ENCODE peak calls at places on chromosomes 2 and 18, in nine cellular contexts. T, C, H, J, Y, Q, D, A and R are unnamed samples.

GRCh38 chr18:80154293-80154692 is 45.2 kb downstream of the ADNP2 start:
- DNase-seq in D (no peak), J (no peak), Q (no peak), T (peak), C (peak), Y (peak), H (peak), A (peak), R (peak)

GRCh38 chr2:100886054-100886453 is 66.1 kb downstream of the NPAS2 start:
- DNase-seq in C (no peak), Y (no peak), H (no peak), D (no peak), Q (no peak), A (no peak), J (no peak), T (no peak), R (no peak)

GRCh38 chr2:146954544-146954943 is 890.3 kb upstream of the ACVR2A start:
- DNase-seq in D (no peak), T (no peak), H (no peak), A (no peak), J (no peak), C (no peak), Y (no peak), Q (no peak), R (no peak)

GRCh38 chr18:68985172-68985820 is 187.4 kb downstream of the CCDC102B start:
- DNase-seq in H (no peak), T (no peak), Y (no peak), Q (no peak), C (no peak), J (no peak), A (no peak), D (no peak), R (no peak)

GRCh38 chr2:96161785-96162367 is 16.6 kb upstream of the DUSP2 start:
- DNase-seq in A (no peak), Y (peak), Q (no peak), C (no peak), T (no peak), D (no peak), J (no peak), H (no peak), R (no peak)

GRCh38 chr18:62974388-62974787 is 259.0 kb downstream of the PHLPP1 start:
- DNase-seq in H (no peak), J (no peak), A (no peak), Q (no peak), D (no peak), T (no peak), C (no peak), Y (no peak), R (no peak)

GRCh38 chr2:222892321-222892720 is 31.5 kb downstream of the ACSL3 start:
- DNase-seq in Y (peak), A (no peak), Q (no peak), D (no peak), J (no peak), T (no peak), C (peak), H (peak), R (no peak)

GRCh38 chr18:34212511-34212910 is 12.2 kb downstream of the NOL4 start:
- DNase-seq in H (no peak), Y (no peak), J (no peak), Q (no peak), D (no peak), C (no peak), T (no peak), A (no peak), R (no peak)

GRCh38 chr18:38750786-38751185 is 1185.2 kb upstream of the CELF4 start:
- DNase-seq in T (no peak), J (no peak), Y (no peak), C (peak), D (no peak), Q (no peak), A (no peak), H (no peak), R (no peak)

GRCh38 chr2:95316466-95317122 is 19.4 kb downstream of the KCNIP3 start:
- DNase-seq in Y (peak), C (no peak), H (peak), D (no peak), Q (no peak), T (no peak), A (no peak), J (no peak), R (no peak)

GRCh38 chr2:135817466-135817865 is 19.5 kb downstream of the LCT start:
- DNase-seq in D (no peak), Y (no peak), H (no peak), Q (no peak), A (no peak), T (no peak), C (no peak), J (no peak), R (no peak)

GRCh38 chr2:226181909-226182308 is 617.7 kb downstream of the IRS1 start:
- DNase-seq in D (no peak), J (no peak), C (no peak), Q (no peak), Y (no peak), H (no peak), T (no peak), A (no peak), R (no peak)

GRCh38 chr18:32902566-32903330 is 129.9 kb upstream of the KLHL14 start:
- DNase-seq in A (no peak), D (no peak), H (no peak), Y (no peak), Q (no peak), C (no peak), T (no peak), J (no peak), R (no peak)

GRCh38 chr2:156331572-156332451 is 709 bp downstream of the NR4A2 start:
- DNase-seq in A (peak), H (peak), J (peak), C (peak), D (peak), Y (peak), Q (peak), T (no peak), R (peak)

GRCh38 chr18:13726972-13727331 is 479 bp downstream of the RNMT start:
- DNase-seq in J (peak), T (peak), A (peak), H (peak), C (peak), Y (peak), Q (peak), D (peak), R (peak)

GRCh38 chr2:124875627-124876244 is 850.6 kb downstream of the CNTNAP5 start:
- DNase-seq in H (no peak), A (no peak), D (no peak), T (no peak), Q (no peak), J (no peak), Y (no peak), C (peak), R (peak)

DNA sequence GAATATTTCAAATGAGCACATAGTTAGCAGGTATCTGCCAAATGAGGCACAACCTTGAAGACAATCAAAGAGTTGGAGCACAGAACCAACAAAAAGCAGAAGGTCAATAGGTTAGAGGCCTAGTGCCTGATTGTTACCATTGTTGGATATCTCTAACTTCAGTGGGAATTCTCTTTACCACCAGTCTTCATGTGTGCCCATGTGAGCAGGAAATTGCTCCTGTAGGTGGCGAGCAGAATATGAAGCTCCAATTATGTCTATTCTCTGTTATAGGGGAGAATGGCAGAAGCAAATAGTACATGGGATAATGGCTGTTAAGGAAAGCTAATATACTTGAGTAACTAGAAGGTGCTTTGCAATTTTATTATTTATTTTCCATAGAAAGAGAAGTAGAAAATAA is 14.9 kb upstream of the ZNF385B start:
- DNase-seq in Y (no peak), C (no peak), A (no peak), T (no peak), Q (no peak), D (no peak), J (no peak), H (no peak), R (no peak)
- TF ChIP-seq CTCF in Y (peak), C (peak), A (no peak), T (no peak), Q (no peak), D (no peak), J (no peak), H (no peak), R (no peak)

DNA sequence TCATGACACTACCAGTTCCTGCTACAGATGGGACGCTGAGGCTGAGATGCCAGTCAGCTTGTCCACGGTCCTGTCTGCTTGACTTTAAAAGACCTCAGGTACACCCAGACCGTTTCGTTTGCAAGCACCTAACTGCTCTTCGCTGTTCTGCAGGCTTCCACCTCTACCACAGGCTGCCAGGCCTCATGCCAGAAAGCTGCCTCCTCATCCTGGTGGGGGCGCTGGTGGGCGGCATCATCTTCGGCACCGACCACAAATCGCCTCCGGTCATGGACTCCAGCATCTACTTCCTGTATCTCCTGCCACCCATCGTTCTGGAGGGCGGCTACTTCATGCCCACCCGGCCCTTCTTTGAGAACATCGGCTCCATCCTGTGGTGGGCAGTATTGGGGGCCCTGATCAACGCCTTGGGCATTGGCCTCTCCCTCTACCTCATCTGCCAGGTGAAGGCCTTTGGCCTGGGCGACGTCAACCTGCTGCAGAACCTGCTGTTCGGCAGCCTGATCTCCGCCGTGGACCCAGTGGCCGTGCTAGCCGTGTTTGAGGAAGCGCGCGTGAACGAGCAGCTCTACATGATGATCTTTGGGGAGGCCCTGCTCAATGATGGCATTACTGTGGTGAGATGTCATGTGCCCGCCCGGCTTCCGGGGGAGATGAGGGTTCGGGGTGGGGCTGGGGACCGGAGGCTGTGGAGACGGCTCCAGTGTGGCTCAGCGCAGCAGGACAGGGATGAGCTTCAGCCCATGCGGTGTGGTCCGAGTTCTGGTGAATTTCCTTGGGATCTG is 5.9 kb downstream of the SLC9A4 start:
- DNase-seq in H (no peak), C (no peak), D (no peak), Q (no peak), J (no peak), Y (no peak), T (peak), A (no peak), R (no peak)
- TF ChIP-seq CTCF in H (no peak), C (no peak), D (no peak), Q (no peak), J (no peak), Y (no peak), T (no peak), A (no peak), R (no peak)

DNA sequence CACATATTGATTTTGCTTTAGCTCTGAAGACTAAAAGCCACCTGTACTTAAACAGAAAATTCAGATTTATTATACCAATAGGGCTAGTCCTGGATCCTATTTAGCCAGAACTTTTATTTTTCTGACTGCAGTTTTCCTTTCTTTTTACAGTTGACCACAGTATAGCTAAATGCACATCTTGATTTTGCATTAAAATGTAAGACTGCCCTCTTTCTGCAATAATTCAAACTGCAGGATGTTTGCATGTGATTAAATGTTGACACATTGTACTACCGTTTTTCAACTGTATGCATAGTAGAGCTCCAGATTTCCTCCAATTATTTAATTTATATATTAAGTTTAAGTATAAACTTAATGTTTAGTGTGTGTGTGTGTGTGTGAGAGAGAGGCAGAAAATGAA is 1262.9 kb downstream of the SUCLG1 start:
- DNase-seq in D (no peak), Q (no peak), Y (peak), A (no peak), H (peak), J (no peak), C (peak), T (no peak), R (no peak)
- TF ChIP-seq CTCF in D (peak), Q (no peak), Y (peak), A (no peak), H (peak), J (peak), C (peak), T (no peak), R (peak)

DNA sequence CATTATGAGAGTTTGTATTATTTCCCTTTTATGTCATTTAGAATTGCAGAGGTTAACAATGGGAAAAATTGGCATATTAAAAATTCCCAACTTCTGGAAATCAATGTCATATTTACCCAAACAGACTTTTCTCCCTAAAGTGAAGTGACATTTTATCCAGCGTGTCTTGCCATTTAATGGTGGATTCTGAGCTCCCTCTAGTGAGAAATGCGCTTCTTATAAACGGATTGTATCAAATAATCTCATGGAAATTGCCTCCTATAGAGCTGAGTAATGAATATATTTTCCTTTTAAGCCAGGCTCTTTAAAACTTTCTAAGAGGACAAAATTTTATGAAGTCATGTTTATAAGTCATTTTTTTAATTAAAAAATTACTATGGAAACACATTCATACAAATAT is 5.7 kb upstream of the GCFC2 start:
- DNase-seq in D (no peak), C (no peak), Q (no peak), A (no peak), Y (peak), H (peak), J (no peak), T (no peak), R (no peak)
- TF ChIP-seq CTCF in D (no peak), C (no peak), Q (no peak), A (no peak), Y (peak), H (no peak), J (no peak), T (no peak), R (no peak)

DNA sequence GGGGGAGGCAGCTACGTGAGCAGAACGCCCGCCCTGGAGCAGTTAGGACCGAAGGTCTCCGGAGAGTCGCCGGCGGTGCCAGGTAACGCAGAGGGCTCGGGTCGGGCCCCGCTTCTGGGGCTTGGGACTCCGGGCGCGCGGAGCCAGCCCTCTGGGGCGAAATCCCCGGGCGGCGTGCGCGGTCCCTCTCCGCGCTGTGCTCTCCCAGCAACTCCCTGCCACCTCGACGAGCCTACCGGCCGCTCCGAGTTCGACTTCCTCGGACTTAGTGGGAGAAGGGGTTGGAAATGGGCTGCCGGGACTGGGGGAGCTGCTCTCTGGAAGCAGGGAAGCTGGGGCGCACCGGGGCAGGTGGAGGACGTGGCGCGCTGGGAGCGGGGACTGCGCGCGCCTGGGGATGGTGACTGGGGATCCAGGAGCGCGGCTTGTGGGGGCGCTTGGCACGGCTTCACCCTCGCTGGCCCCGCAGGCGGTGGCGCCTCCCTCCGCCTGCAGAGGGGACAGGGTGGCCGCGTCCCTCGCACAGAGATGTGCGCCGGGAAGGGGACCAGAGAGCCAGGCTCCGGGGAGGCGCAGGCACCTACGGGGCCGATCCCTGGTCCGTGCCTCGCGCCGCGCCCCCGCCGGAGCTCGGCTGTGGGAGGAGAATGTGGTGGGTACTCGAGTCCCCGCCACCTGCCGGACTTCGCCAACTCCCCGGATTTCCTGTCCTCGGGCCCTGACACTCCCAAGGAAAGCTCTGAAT is 688 bp downstream of the CDH20 start:
- DNase-seq in H (peak), Y (no peak), D (no peak), T (peak), A (no peak), C (no peak), Q (no peak), J (peak), R (no peak)
- TF ChIP-seq CTCF in H (no peak), Y (no peak), D (no peak), T (no peak), A (no peak), C (no peak), Q (no peak), J (no peak), R (no peak)

DNA sequence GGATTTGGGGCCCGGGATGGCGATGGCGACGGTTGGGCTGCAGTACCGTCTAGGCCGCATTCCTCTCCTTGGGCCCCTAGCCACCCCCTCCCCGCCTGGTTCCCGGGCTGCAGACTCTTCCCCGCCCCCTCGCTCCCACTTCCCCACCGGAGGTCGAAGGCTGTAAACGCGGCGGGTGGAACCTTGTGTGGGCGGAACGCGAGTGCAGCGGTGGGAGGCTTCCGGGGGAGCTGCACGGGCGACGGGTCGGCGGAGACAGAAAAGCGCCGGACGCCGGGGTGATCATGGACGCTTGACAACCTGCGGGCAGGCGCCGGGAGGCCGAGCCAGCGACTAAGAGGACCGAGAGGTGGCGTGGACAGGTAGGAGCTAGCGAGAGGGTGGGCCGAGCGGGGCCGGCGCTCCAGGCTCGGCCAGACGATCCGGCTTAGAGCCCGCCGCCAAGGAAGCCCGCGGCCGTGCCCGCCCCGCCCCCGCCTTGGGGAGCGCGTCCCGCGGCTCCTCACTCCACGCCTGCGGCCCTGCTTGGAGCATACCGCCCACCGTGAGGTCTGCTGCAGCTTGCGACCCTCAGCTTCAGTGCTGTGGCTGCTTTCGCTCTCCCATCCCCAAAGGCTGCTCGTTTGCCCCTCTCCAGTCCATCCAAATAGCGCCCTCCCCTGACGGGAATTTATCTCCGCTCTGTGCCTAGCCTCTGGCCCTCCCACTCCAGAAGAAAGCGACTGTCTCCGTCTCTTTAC is at the start of gene COPS7B:
- DNase-seq in T (peak), Q (peak), C (peak), J (peak), H (peak), A (peak), Y (peak), D (peak), R (peak)
- TF ChIP-seq CTCF in T (peak), Q (no peak), C (peak), J (peak), H (peak), A (peak), Y (peak), D (peak), R (peak)